ENCODE peak calls at places on chromosomes 16 and 17, in ten cellular contexts. One of them, this sample, is unnamed.

GRCh38 chr17:41448506-41448905 is 7.7 kb upstream of the KRT38 start:
- DNase-seq in ascending aorta: no peak
- DNase-seq in RWPE1: no peak
- DNase-seq in GM12865: no peak
- DNase-seq in astrocyte of the spinal cord: no peak
- DNase-seq in CD4-positive, alpha-beta T cell: no peak
- DNase-seq in omental fat pad: no peak
- DNase-seq in body of pancreas: no peak
- DNase-seq in mammary epithelial cell: no peak
- DNase-seq in neural progenitor cell: no peak
- DNase-seq in this sample: no peak

GRCh38 chr17:30436729-30437128 is 40.5 kb upstream of the GOSR1 start:
- DNase-seq in omental fat pad: no peak
- DNase-seq in mammary epithelial cell: no peak
- DNase-seq in CD4-positive, alpha-beta T cell: no peak
- DNase-seq in astrocyte of the spinal cord: no peak
- DNase-seq in GM12865: no peak
- DNase-seq in body of pancreas: no peak
- DNase-seq in ascending aorta: no peak
- DNase-seq in RWPE1: no peak
- DNase-seq in neural progenitor cell: no peak
- DNase-seq in this sample: no peak

GRCh38 chr16:5502467-5502869 is 404.9 kb upstream of the EEF2KMT start:
- DNase-seq in omental fat pad: no peak
- DNase-seq in neural progenitor cell: peak
- DNase-seq in astrocyte of the spinal cord: no peak
- DNase-seq in mammary epithelial cell: no peak
- DNase-seq in CD4-positive, alpha-beta T cell: no peak
- DNase-seq in GM12865: peak
- DNase-seq in RWPE1: no peak
- DNase-seq in ascending aorta: no peak
- DNase-seq in body of pancreas: no peak
- DNase-seq in this sample: no peak

GRCh38 chr17:7729841-7730240 is 12.3 kb downstream of the DNAH2 start:
- DNase-seq in mammary epithelial cell: no peak
- DNase-seq in body of pancreas: no peak
- DNase-seq in ascending aorta: no peak
- DNase-seq in astrocyte of the spinal cord: no peak
- DNase-seq in CD4-positive, alpha-beta T cell: no peak
- DNase-seq in GM12865: no peak
- DNase-seq in neural progenitor cell: no peak
- DNase-seq in omental fat pad: no peak
- DNase-seq in RWPE1: no peak
- DNase-seq in this sample: no peak

GRCh38 chr17:1793447-1793806 is 31.6 kb downstream of the SERPINF1 start:
- DNase-seq in body of pancreas: no peak
- DNase-seq in GM12865: no peak
- DNase-seq in omental fat pad: no peak
- DNase-seq in CD4-positive, alpha-beta T cell: no peak
- DNase-seq in RWPE1: peak
- DNase-seq in astrocyte of the spinal cord: no peak
- DNase-seq in mammary epithelial cell: peak
- DNase-seq in ascending aorta: no peak
- DNase-seq in neural progenitor cell: peak
- DNase-seq in this sample: no peak

GRCh38 chr17:1693339-1693738 is 8.7 kb upstream of the PRPF8 start:
- DNase-seq in GM12865: no peak
- DNase-seq in ascending aorta: no peak
- DNase-seq in body of pancreas: no peak
- DNase-seq in CD4-positive, alpha-beta T cell: no peak
- DNase-seq in astrocyte of the spinal cord: no peak
- DNase-seq in RWPE1: no peak
- DNase-seq in mammary epithelial cell: peak
- DNase-seq in neural progenitor cell: no peak
- DNase-seq in omental fat pad: no peak
- DNase-seq in this sample: no peak

GRCh38 chr16:84319146-84319760 is 24.6 kb downstream of the WFDC1 start:
- DNase-seq in astrocyte of the spinal cord: no peak
- DNase-seq in RWPE1: no peak
- DNase-seq in body of pancreas: no peak
- DNase-seq in mammary epithelial cell: no peak
- DNase-seq in neural progenitor cell: no peak
- DNase-seq in omental fat pad: no peak
- DNase-seq in ascending aorta: no peak
- DNase-seq in GM12865: no peak
- DNase-seq in CD4-positive, alpha-beta T cell: no peak
- DNase-seq in this sample: no peak

GRCh38 chr17:19329136-19329535 is 33.4 kb downstream of the B9D1 start:
- DNase-seq in GM12865: no peak
- DNase-seq in RWPE1: no peak
- DNase-seq in mammary epithelial cell: no peak
- DNase-seq in ascending aorta: peak
- DNase-seq in CD4-positive, alpha-beta T cell: no peak
- DNase-seq in astrocyte of the spinal cord: no peak
- DNase-seq in neural progenitor cell: no peak
- DNase-seq in omental fat pad: no peak
- DNase-seq in body of pancreas: no peak
- DNase-seq in this sample: no peak

GRCh38 chr16:84378567-84378966 is 10.2 kb downstream of the ATP2C2 start:
- DNase-seq in CD4-positive, alpha-beta T cell: no peak
- DNase-seq in ascending aorta: no peak
- DNase-seq in omental fat pad: no peak
- DNase-seq in mammary epithelial cell: no peak
- DNase-seq in neural progenitor cell: no peak
- DNase-seq in RWPE1: no peak
- DNase-seq in body of pancreas: no peak
- DNase-seq in GM12865: no peak
- DNase-seq in astrocyte of the spinal cord: no peak
- DNase-seq in this sample: no peak

GRCh38 chr16:2388875-2389433 is 40.3 kb upstream of the CCNF start:
- DNase-seq in RWPE1: no peak
- DNase-seq in mammary epithelial cell: peak
- DNase-seq in GM12865: no peak
- DNase-seq in omental fat pad: no peak
- DNase-seq in ascending aorta: no peak
- DNase-seq in body of pancreas: peak
- DNase-seq in CD4-positive, alpha-beta T cell: no peak
- DNase-seq in astrocyte of the spinal cord: peak
- DNase-seq in neural progenitor cell: no peak
- DNase-seq in this sample: no peak

GRCh38 chr16:67967956-67968439 is 439 bp downstream of the SLC12A4 start:
- DNase-seq in neural progenitor cell: peak
- DNase-seq in mammary epithelial cell: no peak
- DNase-seq in astrocyte of the spinal cord: no peak
- DNase-seq in CD4-positive, alpha-beta T cell: no peak
- DNase-seq in body of pancreas: peak
- DNase-seq in ascending aorta: no peak
- DNase-seq in omental fat pad: no peak
- DNase-seq in GM12865: peak
- DNase-seq in RWPE1: no peak
- DNase-seq in this sample: no peak

GRCh38 chr17:69331746-69332145 is 4.8 kb upstream of the ABCA5 start:
- DNase-seq in ascending aorta: no peak
- DNase-seq in omental fat pad: no peak
- DNase-seq in CD4-positive, alpha-beta T cell: no peak
- DNase-seq in astrocyte of the spinal cord: no peak
- DNase-seq in mammary epithelial cell: no peak
- DNase-seq in RWPE1: no peak
- DNase-seq in neural progenitor cell: no peak
- DNase-seq in GM12865: peak
- DNase-seq in body of pancreas: no peak
- DNase-seq in this sample: no peak

GRCh38 chr16:50924759-50925545 is 183.1 kb downstream of the CYLD start:
- DNase-seq in mammary epithelial cell: peak
- DNase-seq in omental fat pad: no peak
- DNase-seq in astrocyte of the spinal cord: no peak
- DNase-seq in ascending aorta: no peak
- DNase-seq in neural progenitor cell: no peak
- DNase-seq in CD4-positive, alpha-beta T cell: no peak
- DNase-seq in GM12865: peak
- DNase-seq in RWPE1: no peak
- DNase-seq in body of pancreas: no peak
- DNase-seq in this sample: no peak

GRCh38 chr16:19997264-19997663 is 76.4 kb downstream of the GPR139 start:
- DNase-seq in ascending aorta: no peak
- DNase-seq in mammary epithelial cell: no peak
- DNase-seq in RWPE1: no peak
- DNase-seq in GM12865: no peak
- DNase-seq in astrocyte of the spinal cord: no peak
- DNase-seq in neural progenitor cell: no peak
- DNase-seq in CD4-positive, alpha-beta T cell: no peak
- DNase-seq in body of pancreas: no peak
- DNase-seq in omental fat pad: no peak
- DNase-seq in this sample: no peak

GRCh38 chr16:82943371-82943770 is 316.6 kb downstream of the CDH13 start:
- DNase-seq in body of pancreas: no peak
- DNase-seq in ascending aorta: no peak
- DNase-seq in mammary epithelial cell: peak
- DNase-seq in RWPE1: no peak
- DNase-seq in CD4-positive, alpha-beta T cell: no peak
- DNase-seq in neural progenitor cell: no peak
- DNase-seq in omental fat pad: no peak
- DNase-seq in GM12865: no peak
- DNase-seq in astrocyte of the spinal cord: no peak
- DNase-seq in this sample: no peak

GRCh38 chr16:49513040-49513439 is 139.4 kb downstream of the C16orf78 start:
- DNase-seq in GM12865: peak
- DNase-seq in ascending aorta: no peak
- DNase-seq in CD4-positive, alpha-beta T cell: no peak
- DNase-seq in omental fat pad: no peak
- DNase-seq in neural progenitor cell: peak
- DNase-seq in RWPE1: no peak
- DNase-seq in body of pancreas: no peak
- DNase-seq in astrocyte of the spinal cord: no peak
- DNase-seq in mammary epithelial cell: no peak
- DNase-seq in this sample: no peak

GRCh38 chr16:55502801-55503366 is 6.0 kb upstream of the LPCAT2 start:
- DNase-seq in GM12865: no peak
- DNase-seq in ascending aorta: no peak
- DNase-seq in CD4-positive, alpha-beta T cell: no peak
- DNase-seq in omental fat pad: no peak
- DNase-seq in body of pancreas: peak
- DNase-seq in mammary epithelial cell: no peak
- DNase-seq in RWPE1: peak
- DNase-seq in astrocyte of the spinal cord: peak
- DNase-seq in neural progenitor cell: peak
- DNase-seq in this sample: peak

GRCh38 chr16:15604460-15605390 is 38.2 kb downstream of the MARF1 start:
- DNase-seq in astrocyte of the spinal cord: no peak
- DNase-seq in body of pancreas: no peak
- DNase-seq in CD4-positive, alpha-beta T cell: no peak
- DNase-seq in mammary epithelial cell: no peak
- DNase-seq in ascending aorta: no peak
- DNase-seq in GM12865: no peak
- DNase-seq in omental fat pad: no peak
- DNase-seq in neural progenitor cell: no peak
- DNase-seq in RWPE1: no peak
- DNase-seq in this sample: no peak

GRCh38 chr16:6684076-6684673 is 648.5 kb upstream of the RBFOX1 start:
- DNase-seq in CD4-positive, alpha-beta T cell: no peak
- DNase-seq in neural progenitor cell: peak
- DNase-seq in GM12865: peak
- DNase-seq in mammary epithelial cell: peak
- DNase-seq in ascending aorta: no peak
- DNase-seq in RWPE1: peak
- DNase-seq in body of pancreas: peak
- DNase-seq in astrocyte of the spinal cord: no peak
- DNase-seq in omental fat pad: no peak
- DNase-seq in this sample: no peak
- TF ChIP-seq CTCF in CD4-positive, alpha-beta T cell: no peak
- TF ChIP-seq CTCF in neural progenitor cell: peak
- TF ChIP-seq CTCF in GM12865: peak
- TF ChIP-seq CTCF in mammary epithelial cell: peak
- TF ChIP-seq CTCF in ascending aorta: no peak
- TF ChIP-seq CTCF in RWPE1: peak
- TF ChIP-seq CTCF in body of pancreas: peak
- TF ChIP-seq CTCF in astrocyte of the spinal cord: no peak
- TF ChIP-seq CTCF in omental fat pad: no peak
- TF ChIP-seq CTCF in this sample: no peak

GRCh38 chr17:3907483-3908216 is 8.6 kb downstream of the P2RX1 start:
- DNase-seq in mammary epithelial cell: no peak
- DNase-seq in body of pancreas: peak
- DNase-seq in neural progenitor cell: peak
- DNase-seq in RWPE1: no peak
- DNase-seq in ascending aorta: no peak
- DNase-seq in CD4-positive, alpha-beta T cell: no peak
- DNase-seq in GM12865: no peak
- DNase-seq in astrocyte of the spinal cord: no peak
- DNase-seq in omental fat pad: no peak
- DNase-seq in this sample: no peak
- TF ChIP-seq CTCF in mammary epithelial cell: no peak
- TF ChIP-seq CTCF in body of pancreas: peak
- TF ChIP-seq CTCF in neural progenitor cell: peak
- TF ChIP-seq CTCF in RWPE1: no peak
- TF ChIP-seq CTCF in ascending aorta: peak
- TF ChIP-seq CTCF in CD4-positive, alpha-beta T cell: no peak
- TF ChIP-seq CTCF in GM12865: peak
- TF ChIP-seq CTCF in astrocyte of the spinal cord: peak
- TF ChIP-seq CTCF in omental fat pad: no peak
- TF ChIP-seq CTCF in this sample: peak

GRCh38 chr17:39264119-39264518 is 38.4 kb upstream of the STAC2 start:
- DNase-seq in GM12865: no peak
- DNase-seq in CD4-positive, alpha-beta T cell: no peak
- DNase-seq in body of pancreas: no peak
- DNase-seq in RWPE1: no peak
- DNase-seq in mammary epithelial cell: no peak
- DNase-seq in ascending aorta: no peak
- DNase-seq in neural progenitor cell: no peak
- DNase-seq in omental fat pad: no peak
- DNase-seq in astrocyte of the spinal cord: no peak
- DNase-seq in this sample: peak

DNA sequence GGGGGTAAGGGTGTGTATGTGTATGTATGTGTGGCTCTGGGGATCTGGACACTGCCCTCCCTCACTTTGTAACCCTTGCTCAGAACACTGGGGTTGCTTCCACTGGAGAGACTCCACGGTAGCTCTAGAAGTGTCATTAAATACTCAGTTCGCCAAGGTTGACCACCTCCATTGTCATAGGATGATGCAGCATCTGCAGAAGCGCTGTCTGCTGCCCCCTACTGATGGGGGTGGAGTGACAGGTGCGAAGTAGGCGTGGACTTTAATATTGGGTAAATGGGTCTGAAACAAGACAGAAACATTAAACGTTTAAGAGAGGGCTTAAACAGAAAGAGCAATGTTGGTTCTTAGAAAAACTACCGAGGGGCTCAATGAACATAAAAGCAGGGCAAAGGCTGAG is 35.5 kb upstream of the STAC2 start:
- DNase-seq in omental fat pad: no peak
- DNase-seq in ascending aorta: no peak
- DNase-seq in CD4-positive, alpha-beta T cell: no peak
- DNase-seq in astrocyte of the spinal cord: no peak
- DNase-seq in RWPE1: no peak
- DNase-seq in neural progenitor cell: peak
- DNase-seq in GM12865: peak
- DNase-seq in body of pancreas: no peak
- DNase-seq in mammary epithelial cell: no peak
- DNase-seq in this sample: no peak
- TF ChIP-seq CTCF in omental fat pad: no peak
- TF ChIP-seq CTCF in ascending aorta: no peak
- TF ChIP-seq CTCF in CD4-positive, alpha-beta T cell: no peak
- TF ChIP-seq CTCF in astrocyte of the spinal cord: peak
- TF ChIP-seq CTCF in RWPE1: no peak
- TF ChIP-seq CTCF in neural progenitor cell: peak
- TF ChIP-seq CTCF in GM12865: peak
- TF ChIP-seq CTCF in body of pancreas: no peak
- TF ChIP-seq CTCF in mammary epithelial cell: peak
- TF ChIP-seq CTCF in this sample: no peak

GRCh38 chr16:86019446-86020047 is 120.6 kb downstream of the IRF8 start:
- DNase-seq in GM12865: no peak
- DNase-seq in astrocyte of the spinal cord: no peak
- DNase-seq in ascending aorta: no peak
- DNase-seq in omental fat pad: no peak
- DNase-seq in RWPE1: no peak
- DNase-seq in mammary epithelial cell: no peak
- DNase-seq in body of pancreas: no peak
- DNase-seq in CD4-positive, alpha-beta T cell: no peak
- DNase-seq in neural progenitor cell: peak
- DNase-seq in this sample: no peak
- TF ChIP-seq CTCF in GM12865: peak
- TF ChIP-seq CTCF in astrocyte of the spinal cord: peak
- TF ChIP-seq CTCF in ascending aorta: no peak
- TF ChIP-seq CTCF in omental fat pad: no peak
- TF ChIP-seq CTCF in RWPE1: no peak
- TF ChIP-seq CTCF in mammary epithelial cell: peak
- TF ChIP-seq CTCF in body of pancreas: no peak
- TF ChIP-seq CTCF in CD4-positive, alpha-beta T cell: no peak
- TF ChIP-seq CTCF in neural progenitor cell: peak
- TF ChIP-seq CTCF in this sample: no peak